ENCODE peak calls at places on chromosomes 11 and 22, in seven cellular contexts. Y is neural progenitor cell, F is GM23338, M is hepatocyte, G is PC-3, C is MM.1S, Q is HCT116. N is an unnamed sample.

GRCh38 chr11:61149624-61150615 is 11.3 kb downstream of the VPS37C start:
- DNase-seq in C (no peak), Q (no peak), Y (peak), F (peak), M (peak), G (peak), N (no peak)

GRCh38 chr11:102109896-102110760 is at the start of gene YAP1:
- DNase-seq in C (peak), M (peak), G (peak), F (peak), Q (peak), Y (peak), N (peak)

GRCh38 chr22:50561401-50562074 is 1.2 kb downstream of the SYCE3 start:
- DNase-seq in F (peak), M (no peak), Q (no peak), C (no peak), Y (no peak), G (no peak), N (no peak)

GRCh38 chr11:65791719-65792213 is 4.9 kb downstream of the OVOL1 start:
- DNase-seq in M (no peak), C (peak), Y (no peak), G (peak), Q (no peak), F (no peak), N (peak)

GRCh38 chr11:6755303-6755952 is 16.3 kb downstream of the OR2AG2 start:
- DNase-seq in M (peak), G (peak), F (peak), Q (peak), Y (peak), C (peak), N (peak)

GRCh38 chr11:111829185-111829968 is 42.0 kb downstream of the ALG9 start:
- DNase-seq in Q (no peak), M (no peak), F (no peak), C (no peak), Y (no peak), G (no peak), N (peak)

GRCh38 chr22:21026783-21027692 is 5.3 kb downstream of the SLC7A4 start:
- DNase-seq in C (no peak), F (no peak), Q (no peak), M (no peak), Y (no peak), G (no peak), N (peak)

GRCh38 chr11:26704249-26704648 is 17.6 kb downstream of the SLC5A12 start:
- DNase-seq in G (no peak), Y (no peak), F (no peak), M (peak), Q (no peak), C (no peak), N (peak)

GRCh38 chr11:30015725-30016449 is 943 bp downstream of the KCNA4 start:
- DNase-seq in C (no peak), F (peak), M (no peak), Y (peak), G (no peak), Q (no peak), N (no peak)

GRCh38 chr11:101618691-101619090 is 34.9 kb upstream of the TRPC6 start:
- DNase-seq in Q (no peak), G (peak), M (no peak), C (no peak), Y (no peak), F (no peak), N (peak)

GRCh38 chr22:29744902-29745301 is 21.9 kb downstream of the ZMAT5 start:
- DNase-seq in C (no peak), Q (no peak), M (peak), F (no peak), Y (no peak), G (no peak), N (peak)

GRCh38 chr11:131658952-131659351 is 288.5 kb downstream of the NTM start:
- DNase-seq in Q (no peak), M (no peak), G (no peak), Y (no peak), C (no peak), F (no peak), N (no peak)

GRCh38 chr11:73172992-73173656 is 31.0 kb upstream of the FCHSD2 start:
- DNase-seq in Q (no peak), G (no peak), M (no peak), F (no peak), Y (no peak), C (no peak), N (no peak)

GRCh38 chr11:47378011-47378835 is at the start of gene SPI1:
- DNase-seq in C (peak), Q (no peak), M (no peak), G (no peak), Y (no peak), F (peak), N (no peak)

GRCh38 chr22:25139062-25139461 is 60.6 kb upstream of the CRYBB3 start:
- DNase-seq in C (no peak), Q (no peak), G (no peak), Y (no peak), M (peak), F (no peak), N (no peak)

GRCh38 chr22:43343262-43343988 is at the start of gene SCUBE1:
- DNase-seq in Y (peak), M (peak), C (peak), Q (no peak), G (peak), F (peak), N (peak)

GRCh38 chr11:75263944-75264349 is 23.4 kb downstream of the TPBGL start:
- DNase-seq in Y (peak), F (no peak), M (no peak), Q (no peak), C (no peak), G (peak), N (no peak)

DNA sequence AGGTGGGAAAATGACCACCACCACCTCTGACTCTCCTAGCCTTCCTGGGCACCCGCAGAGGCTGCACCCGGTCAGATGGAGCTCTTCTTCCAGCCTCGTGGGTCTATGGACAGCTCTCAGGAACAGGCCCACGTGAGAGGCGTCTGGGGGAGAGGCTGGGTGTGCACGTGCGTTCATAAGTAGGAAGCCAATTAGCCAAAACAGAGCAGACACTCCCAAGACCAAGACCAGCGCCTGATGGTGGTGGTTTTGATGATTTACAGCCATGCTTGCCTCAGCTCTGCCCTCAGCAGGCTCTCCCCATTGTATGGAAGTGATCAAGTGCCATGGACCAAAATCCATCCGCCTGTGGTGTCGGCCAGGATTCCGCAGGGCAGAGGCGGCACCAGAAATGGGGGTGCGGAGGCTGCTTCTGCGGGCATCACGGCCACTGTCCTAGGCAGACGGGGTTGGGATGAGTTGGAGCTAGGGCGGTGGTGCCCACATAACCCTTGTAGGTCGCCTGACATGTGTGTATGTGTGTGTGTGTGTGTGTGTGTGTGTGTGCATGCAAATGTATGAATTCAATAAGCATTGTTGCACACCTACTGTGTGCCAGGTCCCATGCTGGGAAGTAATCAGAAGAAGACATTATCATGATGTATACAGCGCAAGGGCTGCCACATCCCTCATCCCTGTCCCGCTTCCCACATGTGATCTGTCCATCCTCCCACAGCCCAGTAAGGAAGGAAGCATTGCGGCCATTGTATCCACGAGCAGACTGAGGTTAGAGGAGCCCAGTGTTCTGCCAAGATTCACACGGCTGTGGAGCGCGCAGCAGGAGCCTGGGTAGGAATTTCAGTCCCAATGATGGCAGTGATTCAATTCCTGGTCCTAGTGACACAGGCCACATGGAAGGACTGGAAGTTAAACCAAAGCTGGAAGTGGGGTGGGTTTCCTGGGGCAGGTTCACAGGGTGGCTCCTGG is 89.5 kb downstream of the RTL6 start:
- DNase-seq in C (no peak), Y (no peak), M (no peak), G (no peak), Q (no peak), F (no peak), N (no peak)
- TF ChIP-seq EZH2phosphoT487 in C (no peak), Y (no peak), M (no peak), G (no peak), Q (no peak), F (no peak), N (no peak)

DNA sequence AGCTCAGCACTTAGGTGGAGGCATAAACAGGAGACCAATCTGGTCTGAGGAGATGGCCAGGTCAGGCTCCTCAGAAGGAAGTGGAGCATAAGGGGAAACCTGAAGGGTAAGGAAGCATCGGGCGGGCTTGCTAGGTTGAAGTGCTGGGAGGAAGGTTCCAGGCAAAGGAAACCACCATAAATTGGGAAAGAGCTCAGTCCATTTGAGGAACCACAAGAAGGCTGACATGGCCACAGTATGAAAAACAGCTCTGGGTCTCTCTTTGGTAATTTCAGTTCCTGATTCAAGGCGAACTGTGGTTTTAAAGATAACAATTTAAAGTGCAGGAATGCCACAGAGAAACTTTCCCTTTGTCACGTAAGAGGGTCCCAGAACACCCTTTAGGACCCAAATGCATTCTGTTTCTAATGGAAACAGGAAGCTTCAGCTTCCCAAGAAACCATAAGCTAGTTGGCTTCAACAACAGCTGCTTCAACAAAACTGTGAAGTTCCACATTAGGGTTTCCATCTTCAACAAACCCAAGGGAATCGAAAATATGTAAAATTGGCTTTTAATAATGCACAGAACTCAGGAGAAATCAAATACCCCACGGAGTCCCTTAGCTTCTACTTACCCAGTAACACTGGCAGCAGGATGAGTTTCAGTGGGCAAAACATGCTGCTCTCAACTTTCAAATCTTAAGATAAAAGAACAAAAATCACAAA is 10.4 kb downstream of the JAML start:
- DNase-seq in M (no peak), F (no peak), Q (no peak), C (peak), G (no peak), Y (no peak), N (no peak)
- H3K27ac ChIP-seq in M (peak), F (no peak), Q (no peak), C (no peak), G (no peak), Y (no peak), N (no peak)

DNA sequence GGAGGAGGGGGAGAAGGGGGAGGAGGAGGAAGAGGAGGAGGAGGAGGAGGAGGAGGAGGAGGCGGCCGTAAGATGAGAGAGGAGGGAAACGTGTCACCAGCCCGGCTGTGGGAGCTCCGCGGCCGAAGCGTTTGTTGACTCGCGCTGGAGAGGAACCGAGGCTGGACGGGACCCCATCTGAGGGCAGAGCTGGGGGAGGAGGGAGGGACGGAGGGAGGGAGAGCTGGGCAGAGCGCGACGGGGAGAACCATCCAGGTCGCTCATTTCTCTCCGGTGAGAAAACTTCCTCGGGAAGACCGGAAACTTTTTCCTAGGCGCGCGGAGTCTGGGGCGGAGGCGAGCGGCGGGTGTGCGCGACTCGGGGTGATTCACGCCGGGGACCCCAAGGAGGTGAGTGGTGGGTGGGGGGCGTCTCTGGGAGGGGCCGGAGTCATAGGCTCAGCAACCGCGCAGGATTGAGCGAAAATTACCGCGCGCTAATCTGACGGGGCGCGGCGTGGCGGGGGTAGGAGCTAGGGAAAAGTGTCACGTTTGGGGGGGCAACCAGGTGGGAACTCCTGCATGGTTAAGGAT is 80.3 kb downstream of the PRR5L start:
- DNase-seq in M (peak), Y (peak), G (no peak), Q (no peak), C (no peak), F (peak), N (peak)
- TF ChIP-seq EZH2 in M (no peak), Y (no peak), G (no peak), Q (no peak), C (no peak), F (no peak), N (no peak)

GRCh38 chr11:35856756-35857155 is 87.1 kb upstream of the LDLRAD3 start:
- DNase-seq in Q (no peak), G (no peak), F (no peak), C (no peak), Y (no peak), M (no peak), N (no peak)
- TF ChIP-seq EZH2phosphoT487 in Q (no peak), G (no peak), F (no peak), C (no peak), Y (no peak), M (no peak), N (no peak)